ENCODE peak calls at places on chromosomes 12 and 14, in six cellular contexts. O is CD8-positive, alpha-beta memory T cell; R is lung; D is Karpas-422; Z is breast epithelium; E is Peyer's patch. M is an unnamed sample.

GRCh38 chr14:23321572-23322547 is 603 bp downstream of the PABPN1 start:
- DNase-seq in D (peak; percentile 83), E (peak; percentile 78), Z (no peak), R (no peak), O (peak; percentile 18), M (peak; percentile 26)

GRCh38 chr14:93939304-93940229 is 12.4 kb downstream of the FAM181A start:
- DNase-seq in D (peak; percentile 92), E (peak; percentile 84), R (peak; percentile 79), Z (peak; percentile 61), O (peak; percentile 81), M (peak; percentile 87)

GRCh38 chr12:66813137-66813867 is 134.4 kb upstream of the GRIP1 start:
- DNase-seq in R (no peak), D (no peak), Z (no peak), E (no peak), O (no peak), M (peak; percentile 2)

GRCh38 chr12:52523825-52524224 is 3.6 kb upstream of the KRT5 start:
- DNase-seq in O (no peak), Z (no peak), D (no peak), R (no peak), E (no peak), M (no peak)

GRCh38 chr14:54487771-54488170 is 1.0 kb downstream of the GMFB start:
- DNase-seq in O (no peak), E (no peak), R (no peak), D (no peak), Z (no peak), M (no peak)

GRCh38 chr14:50363734-50364113 is 33.0 kb downstream of the CDKL1 start:
- DNase-seq in O (peak; percentile 70), Z (no peak), D (peak; percentile 79), E (no peak), R (no peak), M (no peak)

GRCh38 chr14:64515053-64515452 is 10.5 kb downstream of the ZBTB1 start:
- DNase-seq in D (no peak), Z (no peak), R (no peak), E (no peak), O (no peak), M (no peak)

GRCh38 chr14:102182901-102183619 is 43.4 kb downstream of the WDR20 start:
- DNase-seq in E (no peak), D (no peak), O (no peak), R (no peak), Z (no peak), M (no peak)

GRCh38 chr14:26415618-26416123 is 182.2 kb downstream of the NOVA1 start:
- DNase-seq in D (no peak), R (no peak), Z (no peak), E (no peak), O (no peak), M (no peak)

GRCh38 chr14:59688224-59689170 is 111.9 kb upstream of the CCDC175 start:
- DNase-seq in D (peak; percentile 88), O (no peak), Z (no peak), R (no peak), E (peak; percentile 48), M (no peak)

GRCh38 chr12:107319536-107320030 is 226.2 kb upstream of the CRY1 start:
- DNase-seq in D (no peak), Z (no peak), E (no peak), O (peak; percentile 16), R (no peak), M (no peak)

GRCh38 chr12:3230758-3231375 is 153.7 kb downstream of the TSPAN9 start:
- DNase-seq in Z (no peak), R (no peak), O (no peak), E (no peak), D (no peak), M (no peak)

GRCh38 chr12:49748306-49748705 is 6.9 kb downstream of the TMBIM6 start:
- DNase-seq in O (no peak), D (no peak), E (no peak), R (no peak), Z (no peak), M (no peak)

GRCh38 chr14:62017651-62018230 is 255.5 kb downstream of the SNAPC1 start:
- DNase-seq in O (no peak), E (no peak), Z (no peak), R (no peak), D (no peak), M (no peak)

GRCh38 chr12:124422570-124423523 is 128.0 kb downstream of the RFLNA start:
- DNase-seq in O (no peak), E (peak; percentile 92), Z (peak; percentile 90), R (peak; percentile 91), D (no peak), M (no peak)

GRCh38 chr14:70190156-70190555 is 1.4 kb upstream of the SLC8A3 start:
- DNase-seq in Z (no peak), D (no peak), R (no peak), E (no peak), O (no peak), M (no peak)

GRCh38 chr12:104569348-104570173 is 112.8 kb downstream of the CHST11 start:
- DNase-seq in E (no peak), D (peak; percentile 54), O (peak; percentile 82), R (no peak), Z (no peak), M (peak; percentile 75)

GRCh38 chr12:95532851-95533250 is 18.4 kb downstream of the USP44 start:
- DNase-seq in D (no peak), Z (no peak), E (no peak), O (no peak), R (no peak), M (no peak)

GRCh38 chr12:45568808-45569207 is 160.7 kb upstream of the ARID2 start:
- DNase-seq in E (no peak), O (no peak), D (no peak), R (no peak), Z (no peak), M (no peak)

GRCh38 chr12:26822051-26822450 is 10.9 kb downstream of the ITPR2 start:
- DNase-seq in E (no peak), R (no peak), O (no peak), D (no peak), Z (no peak), M (no peak)

GRCh38 chr12:14828896-14829295 is 14.4 kb downstream of the ART4 start:
- DNase-seq in Z (no peak), D (peak; percentile 80), O (no peak), E (no peak), R (no peak), M (no peak)

GRCh38 chr14:89540009-89540829 is 123.2 kb upstream of the FOXN3 start:
- DNase-seq in D (no peak), R (no peak), O (no peak), E (no peak), Z (no peak), M (no peak)

GRCh38 chr12:121980211-121980891 is 41.3 kb upstream of the BCL7A start:
- DNase-seq in O (no peak), Z (no peak), R (no peak), E (no peak), D (peak; percentile 94), M (no peak)

GRCh38 chr14:100155881-100156645 is 3.4 kb downstream of the DEGS2 start:
- DNase-seq in Z (peak; percentile 69), O (no peak), D (no peak), E (peak; percentile 87), R (no peak), M (no peak)

GRCh38 chr14:61153436-61153835 is 127.7 kb downstream of the TMEM30B start:
- DNase-seq in E (no peak), R (no peak), Z (no peak), O (no peak), D (no peak), M (no peak)

GRCh38 chr14:24859559-24859958 is 190.4 kb downstream of the STXBP6 start:
- DNase-seq in O (no peak), Z (no peak), E (no peak), D (no peak), R (no peak), M (no peak)

GRCh38 chr12:32290411-32290810 is 108.9 kb upstream of the FGD4 start:
- DNase-seq in O (no peak), R (no peak), D (no peak), Z (no peak), E (no peak), M (no peak)

GRCh38 chr14:100438271-100438670 is 115.1 kb downstream of the SLC25A47 start:
- DNase-seq in E (no peak), O (no peak), Z (no peak), R (no peak), D (no peak), M (no peak)

GRCh38 chr12:42981379-42981778 is 391.8 kb upstream of the PRICKLE1 start:
- DNase-seq in E (no peak), O (no peak), Z (no peak), D (no peak), R (no peak), M (no peak)

GRCh38 chr12:33752854-33753253 is 269.4 kb upstream of the ALG10 start:
- DNase-seq in Z (no peak), D (no peak), E (no peak), R (no peak), O (no peak), M (no peak)

GRCh38 chr14:76832503-76832988 is 6.3 kb downstream of the LRRC74A start:
- DNase-seq in Z (no peak), O (no peak), D (no peak), R (no peak), E (no peak), M (no peak)

GRCh38 chr12:110689601-110690430 is 901 bp upstream of the HVCN1 start:
- DNase-seq in R (no peak), D (peak; percentile 77), E (peak; percentile 57), Z (no peak), O (peak; percentile 60), M (peak; percentile 46)

GRCh38 chr14:22282429-22282828 is 306.6 kb downstream of the DAD1 start:
- DNase-seq in Z (no peak), E (no peak), O (no peak), R (no peak), D (peak; percentile 90), M (no peak)

DNA sequence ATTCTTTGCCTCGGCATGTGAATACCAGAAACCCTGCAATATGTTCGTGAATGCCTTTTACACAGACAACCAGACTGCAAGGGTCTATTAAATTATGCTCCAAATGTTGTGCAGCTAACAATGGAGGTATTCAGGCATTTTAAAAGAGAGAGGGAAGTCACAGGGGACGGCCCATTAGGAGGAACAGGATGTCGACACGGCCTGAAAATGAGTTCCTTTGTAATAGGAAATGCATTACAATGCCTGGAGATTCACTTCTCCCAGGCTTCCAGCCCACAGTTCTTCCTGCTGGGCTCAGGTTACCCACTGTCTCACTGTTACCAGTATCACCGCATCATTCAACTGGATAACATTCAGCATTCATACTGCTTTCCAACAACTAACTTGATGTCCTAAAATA is 2.5 kb downstream of the DUSP6 start:
- DNase-seq in R (peak; percentile 65), Z (no peak), E (no peak), D (peak; percentile 56), O (no peak), M (no peak)
- H3K4me3 ChIP-seq in R (peak overlapping the region; percentile 79), Z (peak overlapping the region; percentile 91), E (peak overlapping the region; percentile 82), D (peak overlapping the region; percentile 89), O (no peak overlapping the region), M (peak overlapping the region; percentile 84)

GRCh38 chr14:35124127-35124526 is 1.8 kb downstream of the PRORP start:
- DNase-seq in O (no peak), E (no peak), D (no peak), R (no peak), Z (no peak), M (no peak)
- H3K4me3 ChIP-seq in O (no peak overlapping the region), E (no peak overlapping the region), D (peak overlapping the region; percentile 76), R (no peak overlapping the region), Z (no peak overlapping the region), M (peak overlapping the region; percentile 99)

GRCh38 chr14:43535231-43535838 is 971.7 kb downstream of the FSCB start:
- DNase-seq in E (no peak), D (no peak), R (no peak), O (no peak), Z (no peak), M (no peak)
- H3K4me3 ChIP-seq in E (no peak overlapping the region), D (no peak overlapping the region), R (no peak overlapping the region), O (no peak overlapping the region), Z (no peak overlapping the region), M (no peak overlapping the region)

GRCh38 chr12:74539261-74539660 is 1.6 kb downstream of the ATXN7L3B start:
- DNase-seq in R (no peak), Z (no peak), O (no peak), D (no peak), E (no peak), M (no peak)
- H3K4me3 ChIP-seq in R (no peak overlapping the region), Z (peak overlapping the region; percentile 83), O (peak overlapping the region; percentile 95), D (peak overlapping the region; percentile 93), E (peak overlapping the region; percentile 79), M (peak overlapping the region; percentile 92)